ENCODE peak calls at places on chromosomes 11 and 22, in six cellular contexts. W is stimulated activated CD4-positive, alpha-beta T cell treated with anti-CD3 and anti-CD28 coated beads, Interleukin-1b, Interleukin-23, amount 100 ng/mL, for 4 hours; T is NCI-H1092; L is iPS-NIHi11; A is endodermal cell; V is cardiac septum. G is an unnamed sample.

GRCh38 chr22:38251355-38251720 is 21.5 kb downstream of the TMEM184B start:
- DNase-seq in W (no peak), T (no peak), V (no peak), A (no peak), L (no peak), G (no peak)

GRCh38 chr11:73383249-73384126 is 7.3 kb downstream of the RELT start:
- DNase-seq in V (no peak), A (no peak), W (no peak), T (no peak), L (no peak), G (no peak)

GRCh38 chr11:104892723-104893511 is 5.3 kb downstream of the CASP12 start:
- DNase-seq in L (no peak), T (no peak), W (no peak), A (no peak), V (no peak), G (no peak)

GRCh38 chr11:18802381-18803257 is 11.0 kb upstream of the PTPN5 start:
- DNase-seq in L (peak; percentile 64), A (peak; percentile 80), T (peak; percentile 17), V (no peak), W (peak; percentile 13), G (no peak)

GRCh38 chr22:42623756-42624446 is 9.2 kb upstream of the POLDIP3 start:
- DNase-seq in L (no peak), W (no peak), A (no peak), T (no peak), V (no peak), G (no peak)

GRCh38 chr11:61375709-61376108 is 13.5 kb downstream of the TMEM138 start:
- DNase-seq in L (no peak), W (no peak), T (no peak), A (no peak), V (no peak), G (no peak)

GRCh38 chr22:49010086-49010863 is 817.4 kb downstream of the BRD1 start:
- DNase-seq in A (peak; percentile 22), T (no peak), W (no peak), L (no peak), V (peak; percentile 51), G (no peak)

GRCh38 chr11:70883973-70884688 is 368.2 kb downstream of the SHANK2 start:
- DNase-seq in T (no peak), V (no peak), L (no peak), W (no peak), A (no peak), G (no peak)

GRCh38 chr11:295351-296205 is 3.7 kb downstream of the IFITM5 start:
- DNase-seq in L (no peak), V (no peak), T (no peak), A (peak; percentile 44), W (no peak), G (no peak)

GRCh38 chr11:105734422-105734821 is 124.5 kb downstream of the GRIA4 start:
- DNase-seq in L (no peak), V (no peak), W (no peak), A (no peak), T (no peak), G (no peak)

GRCh38 chr11:16157327-16157726 is 199.0 kb downstream of the SOX6 start:
- DNase-seq in W (no peak), T (no peak), L (no peak), A (no peak), V (no peak), G (no peak)

GRCh38 chr11:61902313-61902712 is 11.0 kb upstream of the FADS3 start:
- DNase-seq in T (no peak), V (no peak), A (no peak), L (no peak), W (no peak), G (no peak)

GRCh38 chr22:35172452-35172851 is 84.8 kb upstream of the HMGXB4 start:
- DNase-seq in W (no peak), A (no peak), V (no peak), L (no peak), T (peak; percentile 79), G (no peak)

GRCh38 chr11:126086248-126086647 is 23.6 kb upstream of the CDON start:
- DNase-seq in L (no peak), T (no peak), A (no peak), W (no peak), V (no peak), G (no peak)

GRCh38 chr11:79269923-79270322 is 170.9 kb downstream of the TENM4 start:
- DNase-seq in V (no peak), T (no peak), W (no peak), L (peak; percentile 24), A (peak; percentile 87), G (no peak)

GRCh38 chr11:128587415-128587814 is at the start of gene ETS1:
- DNase-seq in L (peak; percentile 51), A (peak; percentile 77), T (no peak), V (no peak), W (no peak), G (no peak)

G was measured in GDM1.